ENCODE peak calls at places on chromosomes 13 and 19, in seven cellular contexts. M, B, Q, A, C, P and H are unnamed samples.
A peak's percentile ranks its signal among the peaks of the same experiment; 100 is the strongest.

GRCh38 chr13:62512194-62513141 is 1096.8 kb upstream of the PCDH20 start:
- DNase-seq in M (peak; percentile 69), B (peak; percentile 46), Q (peak; percentile 21), A (no peak), C (peak; percentile 84), P (peak; percentile 1), H (no peak)

GRCh38 chr13:31908696-31909386 is 122.7 kb upstream of the FRY start:
- DNase-seq in M (no peak), B (no peak), Q (no peak), A (no peak), C (no peak), P (no peak), H (no peak)

GRCh38 chr19:33767898-33768413 is 28.7 kb upstream of the KCTD15 start:
- DNase-seq in M (peak; percentile 92), B (no peak), Q (peak; percentile 34), A (no peak), C (peak; percentile 96), P (no peak), H (no peak)

GRCh38 chr19:40529093-40529954 is 47.3 kb upstream of the SHKBP1 start:
- DNase-seq in M (peak; percentile 95), B (peak; percentile 38), Q (peak; percentile 97), A (peak; percentile 81), C (peak; percentile 97), P (peak; percentile 96), H (peak; percentile 20)

GRCh38 chr13:113506025-113506685 is 15.6 kb upstream of the DCUN1D2 start:
- DNase-seq in M (no peak), B (no peak), Q (no peak), A (no peak), C (no peak), P (no peak), H (no peak)

GRCh38 chr13:72839831-72840426 is 58.0 kb downstream of the PIBF1 start:
- DNase-seq in M (peak; percentile 63), B (peak; percentile 22), Q (peak; percentile 42), A (no peak), C (peak; percentile 81), P (peak; percentile 79), H (peak; percentile 10)

GRCh38 chr13:32878172-32878571 is 138.1 kb upstream of the KL start:
- DNase-seq in M (no peak), B (no peak), Q (no peak), A (no peak), C (no peak), P (peak; percentile 42), H (no peak)

GRCh38 chr19:8426283-8426682 is 13.2 kb downstream of the MARCHF2 start:
- DNase-seq in M (no peak), B (no peak), Q (no peak), A (no peak), C (no peak), P (no peak), H (no peak)

GRCh38 chr13:100836696-100837095 is 162.1 kb upstream of the TMTC4 start:
- DNase-seq in M (no peak), B (no peak), Q (no peak), A (no peak), C (no peak), P (no peak), H (no peak)

GRCh38 chr19:35622750-35623149 is 6.1 kb upstream of the RBM42 start:
- DNase-seq in M (no peak), B (no peak), Q (no peak), A (no peak), C (no peak), P (no peak), H (no peak)

GRCh38 chr13:59497845-59498244 is 665.9 kb downstream of the DIAPH3 start:
- DNase-seq in M (no peak), B (no peak), Q (no peak), A (no peak), C (no peak), P (no peak), H (no peak)
- H3K27ac ChIP-seq in M (no peak overlapping the region), B (no peak overlapping the region), Q (no peak overlapping the region), A (no peak overlapping the region), C (no peak overlapping the region), P (no peak overlapping the region), H (no peak overlapping the region)

GRCh38 chr13:102774596-102775375 is 1.2 kb upstream of the TEX30 start:
- DNase-seq in M (peak; percentile 12), B (no peak), Q (no peak), A (no peak), C (no peak), P (no peak), H (no peak)

GRCh38 chr13:102772042-102772425 is 1.6 kb downstream of the TEX30 start:
- DNase-seq in M (no peak), B (no peak), Q (no peak), A (no peak), C (no peak), P (no peak), H (no peak)

GRCh38 chr13:102771298-102772041 is 2.1 kb downstream of the TEX30 start:
- DNase-seq in M (no peak), B (no peak), Q (no peak), A (no peak), C (no peak), P (no peak), H (no peak)

GRCh38 chr13:102773441-102774209 is at the start of gene TEX30:
- DNase-seq in M (peak; percentile 91), B (peak; percentile 10), Q (peak; percentile 95), A (peak; percentile 82), C (peak; percentile 93), P (peak; percentile 79), H (peak; percentile 22)

GRCh38 chr13:102774210-102774560 is 599 bp upstream of the TEX30 start:
- DNase-seq in M (no peak), B (no peak), Q (no peak), A (no peak), C (no peak), P (no peak), H (no peak)
- H3K27ac ChIP-seq in M (no peak overlapping the region), B (peak overlapping the region; percentile 87), Q (peak overlapping the region; percentile 79), A (peak overlapping the region; percentile 80), C (no peak overlapping the region), P (peak overlapping the region; percentile 81), H (no peak overlapping the region)

GRCh38 chr19:5961969-5962945 is 15.7 kb downstream of the RANBP3 start:
- DNase-seq in M (no peak), B (no peak), Q (peak; percentile 50), A (no peak), C (no peak), P (no peak), H (no peak)
- H3K27ac ChIP-seq in M (no peak overlapping the region), B (no peak overlapping the region), Q (peak overlapping the region; percentile 77), A (peak overlapping the region; percentile 42), C (peak overlapping the region; percentile 2), P (peak overlapping the region; percentile 29), H (peak overlapping the region; percentile 43)

GRCh38 chr13:41222259-41222852 is 28.0 kb upstream of the KBTBD7 start:
- DNase-seq in M (peak; percentile 61), B (peak; percentile 43), Q (peak; percentile 41), A (no peak), C (peak; percentile 88), P (peak; percentile 69), H (peak; percentile 20)
- H3K27ac ChIP-seq in M (no peak overlapping the region), B (no peak overlapping the region), Q (no peak overlapping the region), A (no peak overlapping the region), C (no peak overlapping the region), P (no peak overlapping the region), H (no peak overlapping the region)

GRCh38 chr19:6222884-6223283 is 56.9 kb downstream of the MLLT1 start:
- DNase-seq in M (no peak), B (no peak), Q (no peak), A (no peak), C (no peak), P (peak; percentile 71), H (no peak)
- H3K27ac ChIP-seq in M (no peak overlapping the region), B (no peak overlapping the region), Q (no peak overlapping the region), A (no peak overlapping the region), C (no peak overlapping the region), P (peak overlapping the region; percentile 91), H (no peak overlapping the region)

GRCh38 chr13:110341445-110342247 is 34.6 kb downstream of the COL4A2 start:
- DNase-seq in M (no peak), B (no peak), Q (no peak), A (no peak), C (no peak), P (no peak), H (no peak)

GRCh38 chr13:110343241-110343865 is 36.3 kb downstream of the COL4A2 start:
- DNase-seq in M (no peak), B (no peak), Q (no peak), A (no peak), C (no peak), P (peak; percentile 82), H (peak; percentile 83)

GRCh38 chr13:110340812-110341444 is 33.8 kb downstream of the COL4A2 start:
- DNase-seq in M (no peak), B (no peak), Q (peak; percentile 44), A (no peak), C (peak; percentile 56), P (no peak), H (no peak)

GRCh38 chr13:110344320-110344719 is 37.2 kb downstream of the COL4A2 start:
- DNase-seq in M (no peak), B (no peak), Q (no peak), A (no peak), C (no peak), P (no peak), H (no peak)

GRCh38 chr13:110342474-110342873 is 35.4 kb downstream of the COL4A2 start:
- DNase-seq in M (no peak), B (no peak), Q (no peak), A (no peak), C (no peak), P (no peak), H (no peak)
- H3K27ac ChIP-seq in M (no peak overlapping the region), B (no peak overlapping the region), Q (no peak overlapping the region), A (no peak overlapping the region), C (no peak overlapping the region), P (peak overlapping the region; percentile 87), H (peak overlapping the region; percentile 37)

GRCh38 chr19:10966809-10967208 is 6.0 kb downstream of the SMARCA4 start:
- DNase-seq in M (no peak), B (no peak), Q (no peak), A (no peak), C (no peak), P (no peak), H (no peak)
- H3K27ac ChIP-seq in M (no peak overlapping the region), B (no peak overlapping the region), Q (no peak overlapping the region), A (no peak overlapping the region), C (no peak overlapping the region), P (peak overlapping the region; percentile 33), H (no peak overlapping the region)